ENCODE peak calls at places on chromosomes 16 and 17, in five cellular contexts. W is HT-29, Q is pulmonary artery endothelial cell, V is mesendoderm, Z is NCI-H510A. Y is an unnamed sample.

GRCh38 chr17:7834554-7834890 is 505 bp downstream of the KDM6B start:
- DNase-seq in W (no peak), Q (no peak), V (no peak), Z (no peak), Y (peak)

GRCh38 chr16:30858829-30859423 is 35.0 kb downstream of the BCL7C start:
- DNase-seq in W (peak), Q (no peak), V (no peak), Z (no peak), Y (no peak)

GRCh38 chr16:27324851-27325301 is 11.1 kb downstream of the IL4R start:
- DNase-seq in W (no peak), Q (no peak), V (peak), Z (no peak), Y (no peak)

GRCh38 chr17:45319239-45319703 is 2.5 kb upstream of the MAP3K14 start:
- DNase-seq in W (peak), Q (no peak), V (peak), Z (no peak), Y (no peak)

GRCh38 chr17:57634713-57635465 is 110.2 kb downstream of the CCDC182 start:
- DNase-seq in W (peak), Q (no peak), V (no peak), Z (no peak), Y (no peak)

GRCh38 chr17:8151641-8152111 is 528 bp downstream of the PER1 start:
- DNase-seq in W (peak), Q (no peak), V (peak), Z (no peak), Y (no peak)

GRCh38 chr16:86874141-86874540 is 295.8 kb downstream of the FOXL1 start:
- DNase-seq in W (peak), Q (no peak), V (peak), Z (no peak), Y (no peak)

GRCh38 chr17:59436900-59437299 is 105.4 kb downstream of the YPEL2 start:
- DNase-seq in W (no peak), Q (no peak), V (no peak), Z (no peak), Y (no peak)

GRCh38 chr17:2335726-2336214 is 487 bp downstream of the TSR1 start:
- DNase-seq in W (peak), Q (no peak), V (peak), Z (no peak), Y (no peak)

GRCh38 chr17:47368262-47368661 is 44.5 kb downstream of the EFCAB13 start:
- DNase-seq in W (peak), Q (no peak), V (no peak), Z (no peak), Y (no peak)

GRCh38 chr16:88936008-88936912 is 40.7 kb downstream of the CBFA2T3 start:
- DNase-seq in W (peak), Q (no peak), V (no peak), Z (no peak), Y (no peak)

GRCh38 chr16:3879258-3879886 is 1.1 kb downstream of the CREBBP start:
- DNase-seq in W (peak), Q (no peak), V (no peak), Z (no peak), Y (no peak)

GRCh38 chr17:3683054-3683511 is 12.9 kb downstream of the P2RX5 start:
- DNase-seq in W (peak), Q (no peak), V (peak), Z (no peak), Y (no peak)

GRCh38 chr17:79842136-79842655 is 3.0 kb upstream of the CBX4 start:
- DNase-seq in W (no peak), Q (no peak), V (no peak), Z (no peak), Y (no peak)

GRCh38 chr16:56793504-56793903 is 63.6 kb downstream of the NUP93 start:
- DNase-seq in W (peak), Q (no peak), V (peak), Z (no peak), Y (no peak)

GRCh38 chr17:3818786-3819185 is 17.8 kb upstream of the ITGAE start:
- DNase-seq in W (no peak), Q (peak), V (no peak), Z (no peak), Y (no peak)

GRCh38 chr17:77647531-77647930 is 311.0 kb upstream of the TNRC6C start:
- DNase-seq in W (no peak), Q (no peak), V (no peak), Z (no peak), Y (no peak)

GRCh38 chr17:2192367-2193028 is 111.1 kb downstream of the SMG6 start:
- DNase-seq in W (no peak), Q (peak), V (peak), Z (no peak), Y (no peak)

GRCh38 chr17:281365-281999 is 71.1 kb downstream of the RPH3AL start:
- DNase-seq in W (no peak), Q (no peak), V (no peak), Z (no peak), Y (no peak)

GRCh38 chr17:21119247-21119944 is 7.4 kb upstream of the DHRS7B start:
- DNase-seq in W (peak), Q (no peak), V (peak), Z (peak), Y (peak)

GRCh38 chr17:20280051-20280450 is 187.3 kb downstream of the LGALS9B start:
- DNase-seq in W (no peak), Q (no peak), V (no peak), Z (no peak), Y (no peak)

GRCh38 chr16:57147381-57148191 is 38.3 kb downstream of the PSME3IP1 start:
- DNase-seq in W (peak), Q (no peak), V (no peak), Z (no peak), Y (no peak)

GRCh38 chr16:2475413-2476344 is 752 bp downstream of the TBC1D24 start:
- DNase-seq in W (peak), Q (no peak), V (peak), Z (no peak), Y (no peak)

GRCh38 chr16:55543470-55543869 is 23.0 kb upstream of the CAPNS2 start:
- DNase-seq in W (peak), Q (no peak), V (peak), Z (no peak), Y (no peak)

GRCh38 chr16:77220427-77220826 is 21.2 kb downstream of the SYCE1L start:
- DNase-seq in W (no peak), Q (no peak), V (no peak), Z (no peak), Y (no peak)

GRCh38 chr16:24553983-24554382 is 14.6 kb downstream of the RBBP6 start:
- DNase-seq in W (no peak), Q (no peak), V (no peak), Z (no peak), Y (no peak)

GRCh38 chr17:57890857-57891232 is 41.0 kb upstream of the MRPS23 start:
- DNase-seq in W (no peak), Q (no peak), V (no peak), Z (no peak), Y (no peak)

GRCh38 chr16:89289428-89290395 is 72.2 kb downstream of the ZNF778 start:
- DNase-seq in W (peak), Q (no peak), V (peak), Z (no peak), Y (no peak)

GRCh38 chr17:12472613-12473173 is 193.0 kb upstream of the MYOCD start:
- DNase-seq in W (no peak), Q (no peak), V (no peak), Z (no peak), Y (no peak)

GRCh38 chr16:75591001-75591852 is 25.0 kb downstream of the GABARAPL2 start:
- DNase-seq in W (no peak), Q (peak), V (peak), Z (no peak), Y (no peak)

GRCh38 chr16:80084614-80085013 is 456.2 kb upstream of the DYNLRB2 start:
- DNase-seq in W (peak), Q (no peak), V (peak), Z (peak), Y (peak)

GRCh38 chr17:50768348-50768761 is 1.0 kb upstream of the ANKRD40CL start:
- DNase-seq in W (peak), Q (no peak), V (no peak), Z (peak), Y (peak)

GRCh38 chr17:76492989-76493501 is 8.2 kb downstream of the RHBDF2 start:
- DNase-seq in W (no peak), Q (peak), V (no peak), Z (no peak), Y (no peak)

GRCh38 chr16:19291459-19291858 is 5.9 kb downstream of the CLEC19A start:
- DNase-seq in W (peak), Q (no peak), V (peak), Z (no peak), Y (no peak)